ENCODE peak calls at places on chromosomes 3 and 15, in nine cellular contexts. One of them, this sample, is unnamed.

GRCh38 chr15:85960381-85960780 is 119.3 kb upstream of the AGBL1 start:
- DNase-seq in C1 segment of cervical spinal cord: no peak
- DNase-seq in aorta: no peak
- DNase-seq in iPS-NIHi11: no peak
- DNase-seq in BJ: no peak
- DNase-seq in stimulated activated naive B cell treated with anti-CD40 and anti-IgM and Interleukin-4, amounts not matched to agents 10 μg/mL and 1 μg/mL and 100 μg/mL, for 72 hours: no peak
- DNase-seq in heart right ventricle: no peak
- DNase-seq in ovary: no peak
- DNase-seq in immature natural killer cell: no peak
- DNase-seq in this sample: no peak

GRCh38 chr3:4581905-4582611 is 88.9 kb downstream of the ITPR1 start:
- DNase-seq in C1 segment of cervical spinal cord: no peak
- DNase-seq in aorta: no peak
- DNase-seq in iPS-NIHi11: no peak
- DNase-seq in BJ: no peak
- DNase-seq in stimulated activated naive B cell treated with anti-CD40 and anti-IgM and Interleukin-4, amounts not matched to agents 10 μg/mL and 1 μg/mL and 100 μg/mL, for 72 hours: no peak
- DNase-seq in heart right ventricle: no peak
- DNase-seq in ovary: no peak
- DNase-seq in immature natural killer cell: no peak
- DNase-seq in this sample: no peak

GRCh38 chr3:127217594-127218456 is 24.9 kb downstream of the PRR23E start:
- DNase-seq in C1 segment of cervical spinal cord: no peak
- DNase-seq in aorta: no peak
- DNase-seq in iPS-NIHi11: no peak
- DNase-seq in BJ: peak; percentile 44
- DNase-seq in stimulated activated naive B cell treated with anti-CD40 and anti-IgM and Interleukin-4, amounts not matched to agents 10 μg/mL and 1 μg/mL and 100 μg/mL, for 72 hours: no peak
- DNase-seq in heart right ventricle: no peak
- DNase-seq in ovary: no peak
- DNase-seq in immature natural killer cell: no peak
- DNase-seq in this sample: no peak

GRCh38 chr15:36880226-36880912 is 220.0 kb downstream of the MEIS2 start:
- DNase-seq in C1 segment of cervical spinal cord: no peak
- DNase-seq in aorta: peak; percentile 73
- DNase-seq in iPS-NIHi11: peak; percentile 38
- DNase-seq in BJ: no peak
- DNase-seq in stimulated activated naive B cell treated with anti-CD40 and anti-IgM and Interleukin-4, amounts not matched to agents 10 μg/mL and 1 μg/mL and 100 μg/mL, for 72 hours: no peak
- DNase-seq in heart right ventricle: no peak
- DNase-seq in ovary: no peak
- DNase-seq in immature natural killer cell: no peak
- DNase-seq in this sample: no peak

GRCh38 chr15:30038667-30039523 is 43.9 kb upstream of the GOLGA8J start:
- DNase-seq in C1 segment of cervical spinal cord: peak; percentile 58
- DNase-seq in aorta: no peak
- DNase-seq in iPS-NIHi11: no peak
- DNase-seq in BJ: no peak
- DNase-seq in stimulated activated naive B cell treated with anti-CD40 and anti-IgM and Interleukin-4, amounts not matched to agents 10 μg/mL and 1 μg/mL and 100 μg/mL, for 72 hours: no peak
- DNase-seq in heart right ventricle: no peak
- DNase-seq in ovary: no peak
- DNase-seq in immature natural killer cell: no peak
- DNase-seq in this sample: no peak

GRCh38 chr3:183249006-183249718 is 3.9 kb upstream of the B3GNT5 start:
- DNase-seq in C1 segment of cervical spinal cord: no peak
- DNase-seq in aorta: no peak
- DNase-seq in iPS-NIHi11: no peak
- DNase-seq in BJ: no peak
- DNase-seq in stimulated activated naive B cell treated with anti-CD40 and anti-IgM and Interleukin-4, amounts not matched to agents 10 μg/mL and 1 μg/mL and 100 μg/mL, for 72 hours: no peak
- DNase-seq in heart right ventricle: no peak
- DNase-seq in ovary: no peak
- DNase-seq in immature natural killer cell: no peak
- DNase-seq in this sample: no peak

GRCh38 chr3:156483426-156483825 is 71.5 kb downstream of the SSR3 start:
- DNase-seq in C1 segment of cervical spinal cord: no peak
- DNase-seq in aorta: no peak
- DNase-seq in iPS-NIHi11: no peak
- DNase-seq in BJ: peak; percentile 77
- DNase-seq in stimulated activated naive B cell treated with anti-CD40 and anti-IgM and Interleukin-4, amounts not matched to agents 10 μg/mL and 1 μg/mL and 100 μg/mL, for 72 hours: no peak
- DNase-seq in heart right ventricle: no peak
- DNase-seq in ovary: no peak
- DNase-seq in immature natural killer cell: peak; percentile 57
- DNase-seq in this sample: peak; percentile 71

GRCh38 chr15:31374489-31374888 is 47.9 kb downstream of the KLF13 start:
- DNase-seq in C1 segment of cervical spinal cord: no peak
- DNase-seq in aorta: no peak
- DNase-seq in iPS-NIHi11: no peak
- DNase-seq in BJ: no peak
- DNase-seq in stimulated activated naive B cell treated with anti-CD40 and anti-IgM and Interleukin-4, amounts not matched to agents 10 μg/mL and 1 μg/mL and 100 μg/mL, for 72 hours: no peak
- DNase-seq in heart right ventricle: no peak
- DNase-seq in ovary: no peak
- DNase-seq in immature natural killer cell: no peak
- DNase-seq in this sample: no peak

GRCh38 chr3:73069775-73070444 is 8.5 kb downstream of the EBLN2 start:
- DNase-seq in C1 segment of cervical spinal cord: no peak
- DNase-seq in aorta: no peak
- DNase-seq in iPS-NIHi11: no peak
- DNase-seq in BJ: no peak
- DNase-seq in stimulated activated naive B cell treated with anti-CD40 and anti-IgM and Interleukin-4, amounts not matched to agents 10 μg/mL and 1 μg/mL and 100 μg/mL, for 72 hours: no peak
- DNase-seq in heart right ventricle: no peak
- DNase-seq in ovary: no peak
- DNase-seq in immature natural killer cell: no peak
- DNase-seq in this sample: no peak

GRCh38 chr3:156176629-156177210 is 56.3 kb downstream of the KCNAB1 start:
- DNase-seq in C1 segment of cervical spinal cord: no peak
- DNase-seq in aorta: no peak
- DNase-seq in iPS-NIHi11: no peak
- DNase-seq in BJ: no peak
- DNase-seq in stimulated activated naive B cell treated with anti-CD40 and anti-IgM and Interleukin-4, amounts not matched to agents 10 μg/mL and 1 μg/mL and 100 μg/mL, for 72 hours: no peak
- DNase-seq in heart right ventricle: no peak
- DNase-seq in ovary: no peak
- DNase-seq in immature natural killer cell: no peak
- DNase-seq in this sample: no peak

GRCh38 chr15:33152502-33153109 is 41.9 kb downstream of the FMN1 start:
- DNase-seq in C1 segment of cervical spinal cord: no peak
- DNase-seq in aorta: no peak
- DNase-seq in iPS-NIHi11: no peak
- DNase-seq in BJ: no peak
- DNase-seq in stimulated activated naive B cell treated with anti-CD40 and anti-IgM and Interleukin-4, amounts not matched to agents 10 μg/mL and 1 μg/mL and 100 μg/mL, for 72 hours: no peak
- DNase-seq in heart right ventricle: no peak
- DNase-seq in ovary: no peak
- DNase-seq in immature natural killer cell: no peak
- DNase-seq in this sample: no peak

GRCh38 chr15:77907824-77908751 is 169.4 kb downstream of the TBC1D2B start:
- DNase-seq in C1 segment of cervical spinal cord: no peak
- DNase-seq in aorta: peak; percentile 73
- DNase-seq in iPS-NIHi11: peak; percentile 69
- DNase-seq in BJ: no peak
- DNase-seq in stimulated activated naive B cell treated with anti-CD40 and anti-IgM and Interleukin-4, amounts not matched to agents 10 μg/mL and 1 μg/mL and 100 μg/mL, for 72 hours: peak; percentile 53
- DNase-seq in heart right ventricle: no peak
- DNase-seq in ovary: peak; percentile 44
- DNase-seq in immature natural killer cell: no peak
- DNase-seq in this sample: no peak

GRCh38 chr3:62134061-62134496 is 239.3 kb downstream of the FEZF2 start:
- DNase-seq in C1 segment of cervical spinal cord: no peak
- DNase-seq in aorta: no peak
- DNase-seq in iPS-NIHi11: peak; percentile 30
- DNase-seq in BJ: no peak
- DNase-seq in stimulated activated naive B cell treated with anti-CD40 and anti-IgM and Interleukin-4, amounts not matched to agents 10 μg/mL and 1 μg/mL and 100 μg/mL, for 72 hours: no peak
- DNase-seq in heart right ventricle: peak; percentile 53
- DNase-seq in ovary: no peak
- DNase-seq in immature natural killer cell: no peak
- DNase-seq in this sample: no peak

GRCh38 chr3:30180305-30181275 is 425.8 kb upstream of the TGFBR2 start:
- DNase-seq in C1 segment of cervical spinal cord: no peak
- DNase-seq in aorta: no peak
- DNase-seq in iPS-NIHi11: no peak
- DNase-seq in BJ: no peak
- DNase-seq in stimulated activated naive B cell treated with anti-CD40 and anti-IgM and Interleukin-4, amounts not matched to agents 10 μg/mL and 1 μg/mL and 100 μg/mL, for 72 hours: no peak
- DNase-seq in heart right ventricle: no peak
- DNase-seq in ovary: no peak
- DNase-seq in immature natural killer cell: no peak
- DNase-seq in this sample: no peak

GRCh38 chr15:45701108-45701507 is 66.3 kb downstream of the SQOR start:
- DNase-seq in C1 segment of cervical spinal cord: no peak
- DNase-seq in aorta: no peak
- DNase-seq in iPS-NIHi11: no peak
- DNase-seq in BJ: no peak
- DNase-seq in stimulated activated naive B cell treated with anti-CD40 and anti-IgM and Interleukin-4, amounts not matched to agents 10 μg/mL and 1 μg/mL and 100 μg/mL, for 72 hours: no peak
- DNase-seq in heart right ventricle: no peak
- DNase-seq in ovary: no peak
- DNase-seq in immature natural killer cell: no peak
- DNase-seq in this sample: no peak

GRCh38 chr3:104873331-104873730 is 493.4 kb upstream of the ALCAM start:
- DNase-seq in C1 segment of cervical spinal cord: no peak
- DNase-seq in aorta: no peak
- DNase-seq in iPS-NIHi11: no peak
- DNase-seq in BJ: no peak
- DNase-seq in stimulated activated naive B cell treated with anti-CD40 and anti-IgM and Interleukin-4, amounts not matched to agents 10 μg/mL and 1 μg/mL and 100 μg/mL, for 72 hours: no peak
- DNase-seq in heart right ventricle: no peak
- DNase-seq in ovary: no peak
- DNase-seq in immature natural killer cell: no peak
- DNase-seq in this sample: peak; percentile 47

GRCh38 chr15:88375234-88375926 is 91.8 kb downstream of the MRPL46 start:
- DNase-seq in C1 segment of cervical spinal cord: no peak
- DNase-seq in aorta: no peak
- DNase-seq in iPS-NIHi11: peak; percentile 38
- DNase-seq in BJ: peak; percentile 29
- DNase-seq in stimulated activated naive B cell treated with anti-CD40 and anti-IgM and Interleukin-4, amounts not matched to agents 10 μg/mL and 1 μg/mL and 100 μg/mL, for 72 hours: no peak
- DNase-seq in heart right ventricle: no peak
- DNase-seq in ovary: no peak
- DNase-seq in immature natural killer cell: no peak
- DNase-seq in this sample: no peak

GRCh38 chr3:175526609-175527280 is 667.6 kb downstream of the NAALADL2 start:
- DNase-seq in C1 segment of cervical spinal cord: no peak
- DNase-seq in aorta: no peak
- DNase-seq in iPS-NIHi11: no peak
- DNase-seq in BJ: no peak
- DNase-seq in stimulated activated naive B cell treated with anti-CD40 and anti-IgM and Interleukin-4, amounts not matched to agents 10 μg/mL and 1 μg/mL and 100 μg/mL, for 72 hours: no peak
- DNase-seq in heart right ventricle: no peak
- DNase-seq in ovary: no peak
- DNase-seq in immature natural killer cell: no peak
- DNase-seq in this sample: no peak

GRCh38 chr15:39404767-39405173 is 176.1 kb upstream of the THBS1 start:
- DNase-seq in C1 segment of cervical spinal cord: no peak
- DNase-seq in aorta: no peak
- DNase-seq in iPS-NIHi11: no peak
- DNase-seq in BJ: peak; percentile 99
- DNase-seq in stimulated activated naive B cell treated with anti-CD40 and anti-IgM and Interleukin-4, amounts not matched to agents 10 μg/mL and 1 μg/mL and 100 μg/mL, for 72 hours: no peak
- DNase-seq in heart right ventricle: no peak
- DNase-seq in ovary: no peak
- DNase-seq in immature natural killer cell: no peak
- DNase-seq in this sample: peak; percentile 83

GRCh38 chr3:172201136-172201989 is 162.0 kb downstream of the FNDC3B start:
- DNase-seq in C1 segment of cervical spinal cord: peak; percentile 15
- DNase-seq in aorta: peak; percentile 90
- DNase-seq in iPS-NIHi11: peak; percentile 46
- DNase-seq in BJ: peak; percentile 69
- DNase-seq in stimulated activated naive B cell treated with anti-CD40 and anti-IgM and Interleukin-4, amounts not matched to agents 10 μg/mL and 1 μg/mL and 100 μg/mL, for 72 hours: no peak
- DNase-seq in heart right ventricle: peak; percentile 88
- DNase-seq in ovary: peak; percentile 88
- DNase-seq in immature natural killer cell: no peak
- DNase-seq in this sample: peak; percentile 54

GRCh38 chr3:158742861-158743260 is 10.6 kb upstream of the RARRES1 start:
- DNase-seq in C1 segment of cervical spinal cord: no peak
- DNase-seq in aorta: no peak
- DNase-seq in iPS-NIHi11: no peak
- DNase-seq in BJ: peak; percentile 30
- DNase-seq in stimulated activated naive B cell treated with anti-CD40 and anti-IgM and Interleukin-4, amounts not matched to agents 10 μg/mL and 1 μg/mL and 100 μg/mL, for 72 hours: no peak
- DNase-seq in heart right ventricle: no peak
- DNase-seq in ovary: no peak
- DNase-seq in immature natural killer cell: no peak
- DNase-seq in this sample: no peak

GRCh38 chr3:196639517-196640500 is at the start of gene NRROS:
- DNase-seq in C1 segment of cervical spinal cord: peak; percentile 55
- DNase-seq in aorta: peak; percentile 86
- DNase-seq in iPS-NIHi11: peak; percentile 85
- DNase-seq in BJ: no peak
- DNase-seq in stimulated activated naive B cell treated with anti-CD40 and anti-IgM and Interleukin-4, amounts not matched to agents 10 μg/mL and 1 μg/mL and 100 μg/mL, for 72 hours: peak; percentile 79
- DNase-seq in heart right ventricle: peak; percentile 64
- DNase-seq in ovary: peak; percentile 50
- DNase-seq in immature natural killer cell: peak; percentile 81
- DNase-seq in this sample: no peak

GRCh38 chr3:113643583-113643982 is 52.9 kb downstream of the USF3 start:
- DNase-seq in C1 segment of cervical spinal cord: no peak
- DNase-seq in aorta: no peak
- DNase-seq in iPS-NIHi11: no peak
- DNase-seq in BJ: no peak
- DNase-seq in stimulated activated naive B cell treated with anti-CD40 and anti-IgM and Interleukin-4, amounts not matched to agents 10 μg/mL and 1 μg/mL and 100 μg/mL, for 72 hours: no peak
- DNase-seq in heart right ventricle: no peak
- DNase-seq in ovary: no peak
- DNase-seq in immature natural killer cell: no peak
- DNase-seq in this sample: no peak

GRCh38 chr3:140285380-140285779 is 350.4 kb downstream of the CLSTN2 start:
- DNase-seq in C1 segment of cervical spinal cord: no peak
- DNase-seq in aorta: no peak
- DNase-seq in iPS-NIHi11: no peak
- DNase-seq in BJ: no peak
- DNase-seq in stimulated activated naive B cell treated with anti-CD40 and anti-IgM and Interleukin-4, amounts not matched to agents 10 μg/mL and 1 μg/mL and 100 μg/mL, for 72 hours: no peak
- DNase-seq in heart right ventricle: no peak
- DNase-seq in ovary: no peak
- DNase-seq in immature natural killer cell: no peak
- DNase-seq in this sample: no peak

This sample was measured in non-pigmented ciliary epithelial cell.